ENCODE peak calls at places on chromosomes 3 and 15, in eight cellular contexts. Z is fibroblast of pulmonary artery, S is right lobe of liver, T is cardiac fibroblast, O is endodermal cell, R is pancreas, H is GM12865, F is cardiac muscle cell. B is an unnamed sample.

GRCh38 chr3:9497821-9498565 is 55.6 kb downstream of the LHFPL4 start:
- DNase-seq in Z (no peak), S (no peak), T (peak), O (no peak), R (no peak), H (no peak), F (no peak), B (no peak)

GRCh38 chr3:45443459-45443858 is 55.1 kb downstream of the LARS2 start:
- DNase-seq in Z (no peak), S (no peak), T (no peak), O (no peak), R (no peak), H (no peak), F (no peak), B (no peak)

GRCh38 chr15:48939686-48940085 is 24.0 kb downstream of the SHC4 start:
- DNase-seq in Z (peak), S (no peak), T (peak), O (no peak), R (no peak), H (no peak), F (no peak), B (no peak)

GRCh38 chr3:14137004-14137403 is 12.2 kb downstream of the TMEM43 start:
- DNase-seq in Z (no peak), S (no peak), T (no peak), O (no peak), R (no peak), H (no peak), F (peak), B (no peak)

GRCh38 chr15:31106495-31107300 is 5.2 kb upstream of the TRPM1 start:
- DNase-seq in Z (no peak), S (no peak), T (no peak), O (no peak), R (no peak), H (no peak), F (no peak), B (no peak)

GRCh38 chr15:77376770-77377169 is 43.1 kb downstream of the PEAK1 start:
- DNase-seq in Z (no peak), S (no peak), T (no peak), O (no peak), R (no peak), H (no peak), F (no peak), B (no peak)

GRCh38 chr3:52535411-52536111 is 844 bp upstream of the UQCC5 start:
- DNase-seq in Z (no peak), S (peak), T (no peak), O (no peak), R (peak), H (no peak), F (no peak), B (no peak)

GRCh38 chr15:57424628-57425405 is 48.5 kb downstream of the CGNL1 start:
- DNase-seq in Z (no peak), S (no peak), T (no peak), O (no peak), R (no peak), H (no peak), F (no peak), B (no peak)

GRCh38 chr15:74995779-74996765 is 709 bp downstream of the SCAMP5 start:
- DNase-seq in Z (no peak), S (no peak), T (no peak), O (peak), R (peak), H (no peak), F (peak), B (no peak)

GRCh38 chr15:57319226-57319918 is 56.9 kb upstream of the CGNL1 start:
- DNase-seq in Z (no peak), S (no peak), T (no peak), O (no peak), R (no peak), H (no peak), F (no peak), B (no peak)

GRCh38 chr3:124837730-124838186 is 49.4 kb downstream of the ITGB5 start:
- DNase-seq in Z (peak), S (peak), T (peak), O (peak), R (no peak), H (no peak), F (no peak), B (no peak)

GRCh38 chr3:148149556-148149955 is 548.1 kb upstream of the AGTR1 start:
- DNase-seq in Z (no peak), S (no peak), T (no peak), O (peak), R (no peak), H (no peak), F (no peak), B (no peak)

GRCh38 chr3:172568713-172569112 is 45.5 kb upstream of the TNFSF10 start:
- DNase-seq in Z (no peak), S (no peak), T (no peak), O (no peak), R (no peak), H (no peak), F (no peak), B (no peak)

GRCh38 chr3:43022111-43022510 is 43.0 kb downstream of the GASK1A start:
- DNase-seq in Z (no peak), S (no peak), T (no peak), O (no peak), R (no peak), H (no peak), F (no peak), B (no peak)

GRCh38 chr3:156859578-156859977 is 33.4 kb downstream of the LEKR1 start:
- DNase-seq in Z (no peak), S (no peak), T (no peak), O (no peak), R (no peak), H (peak), F (no peak), B (no peak)

GRCh38 chr15:64092075-64092820 is 1.4 kb downstream of the CIAO2A start:
- DNase-seq in Z (no peak), S (no peak), T (no peak), O (no peak), R (no peak), H (peak), F (no peak), B (no peak)

DNA sequence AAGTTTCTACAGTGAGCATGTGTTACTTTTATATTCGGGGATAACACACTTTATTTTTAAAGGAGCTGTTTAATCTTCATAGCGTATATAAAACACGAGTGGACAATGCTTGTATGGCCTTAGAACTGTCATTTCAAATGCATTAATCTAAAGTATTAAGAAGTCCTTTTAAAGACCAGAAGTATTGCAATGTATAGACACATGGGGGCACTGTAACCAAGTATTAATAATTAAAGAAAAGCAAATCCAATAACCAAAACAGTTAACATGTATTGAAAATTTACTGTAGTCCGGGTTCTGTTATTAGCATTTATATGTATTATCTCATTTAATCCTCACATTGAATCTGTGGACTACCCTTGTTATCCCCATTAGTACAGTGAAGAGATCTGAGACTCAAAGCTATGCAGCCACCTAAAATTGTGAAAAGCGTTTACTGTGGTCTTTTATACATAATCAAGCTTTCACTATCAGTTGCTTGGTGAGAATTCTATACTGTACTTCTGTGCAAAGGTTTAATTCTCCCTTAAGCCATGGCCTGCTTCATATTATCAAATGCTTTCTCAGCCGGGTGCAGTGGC is 10.1 kb downstream of the ARL14 start:
- DNase-seq in Z (peak), S (no peak), T (peak), O (no peak), R (no peak), H (peak), F (no peak), B (no peak)
- TF ChIP-seq CTCF in Z (peak), S (peak), T (peak), O (peak), R (no peak), H (peak), F (peak), B (peak)

DNA sequence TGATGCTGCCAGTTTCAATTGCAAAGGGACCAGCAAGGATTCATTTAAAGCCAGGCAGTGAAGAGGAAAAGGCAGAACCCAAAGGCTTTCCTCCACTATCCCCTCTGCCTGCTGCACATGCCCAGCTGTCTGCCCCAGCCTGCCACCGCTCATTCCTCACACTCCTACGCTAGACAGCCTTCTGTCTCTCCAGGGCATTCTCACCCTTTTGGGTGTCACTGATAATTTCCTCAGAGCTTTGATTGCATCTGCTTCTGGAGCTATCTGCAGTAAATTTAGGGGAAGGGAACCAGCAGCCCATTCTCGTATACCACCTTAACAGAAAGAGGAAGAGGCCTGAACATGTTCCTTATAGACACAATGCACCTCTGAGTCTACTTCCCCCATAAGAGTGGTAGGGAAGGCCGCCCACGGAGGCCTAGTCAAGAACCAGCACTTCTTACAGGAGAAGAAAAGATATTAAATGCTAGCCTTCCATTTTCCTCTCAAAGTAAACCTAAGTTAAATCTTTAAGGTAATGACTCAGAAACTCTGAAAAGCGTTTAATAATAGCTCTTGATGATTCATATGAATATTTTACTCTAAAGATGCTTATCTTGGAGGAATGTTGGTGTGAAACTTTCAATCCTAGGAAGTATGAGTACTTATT is 20.9 kb downstream of the NUDT16 start:
- DNase-seq in Z (peak), S (no peak), T (peak), O (no peak), R (no peak), H (no peak), F (no peak), B (no peak)
- H3K4me3 ChIP-seq in Z (no peak), S (no peak), T (no peak), O (no peak), R (no peak), H (no peak), F (no peak), B (no peak)

DNA sequence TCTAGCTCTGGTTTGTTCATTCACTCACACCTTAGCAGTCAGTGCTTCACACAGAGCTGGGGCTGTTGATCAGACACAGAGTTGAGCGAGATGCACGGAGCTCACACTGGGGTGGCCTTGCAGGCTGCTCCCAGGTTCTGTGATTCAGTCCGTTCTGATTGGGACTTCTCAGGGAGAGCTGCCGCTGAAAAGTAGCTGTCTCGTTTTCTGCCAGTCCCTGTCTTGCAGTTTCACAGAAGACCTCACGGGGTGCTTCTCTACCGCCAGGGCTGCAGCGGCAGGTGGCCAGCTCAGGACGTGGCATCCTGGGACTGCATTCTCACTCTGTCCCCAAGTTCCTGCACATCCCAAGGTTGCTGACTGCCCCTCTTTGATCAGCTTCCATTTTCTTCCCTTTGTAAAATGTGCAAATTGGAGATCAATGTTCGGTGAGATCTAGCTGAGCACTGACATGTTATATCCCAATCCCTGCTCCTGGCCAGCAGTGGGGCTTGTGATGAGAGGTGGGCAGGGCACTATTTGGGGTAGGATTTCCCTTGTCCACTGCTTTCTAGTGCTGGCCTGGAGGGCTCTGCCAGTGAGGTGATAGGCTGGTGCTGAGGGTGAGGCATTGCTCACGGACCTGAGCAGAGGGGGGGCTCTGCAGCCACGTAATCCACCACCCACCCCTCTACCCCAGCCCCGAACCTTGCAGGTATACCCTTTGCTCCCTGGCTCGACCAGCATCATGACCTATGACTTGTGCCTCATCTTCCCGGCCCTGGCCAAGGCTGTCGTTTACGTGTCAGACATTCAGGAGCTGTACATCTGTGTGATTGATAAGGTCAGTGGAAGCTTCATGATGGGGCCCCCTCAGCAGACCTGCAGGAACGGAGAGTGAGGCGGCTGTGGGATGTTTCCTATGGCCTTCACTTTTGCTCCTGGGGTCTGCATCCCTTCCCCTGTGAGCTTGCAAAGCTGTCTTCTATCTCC is 5.3 kb upstream of the TXNRD3 start:
- DNase-seq in Z (no peak), S (no peak), T (peak), O (peak), R (no peak), H (no peak), F (no peak), B (no peak)
- TF ChIP-seq CTCF in Z (peak), S (peak), T (peak), O (peak), R (no peak), H (no peak), F (peak), B (peak)

DNA sequence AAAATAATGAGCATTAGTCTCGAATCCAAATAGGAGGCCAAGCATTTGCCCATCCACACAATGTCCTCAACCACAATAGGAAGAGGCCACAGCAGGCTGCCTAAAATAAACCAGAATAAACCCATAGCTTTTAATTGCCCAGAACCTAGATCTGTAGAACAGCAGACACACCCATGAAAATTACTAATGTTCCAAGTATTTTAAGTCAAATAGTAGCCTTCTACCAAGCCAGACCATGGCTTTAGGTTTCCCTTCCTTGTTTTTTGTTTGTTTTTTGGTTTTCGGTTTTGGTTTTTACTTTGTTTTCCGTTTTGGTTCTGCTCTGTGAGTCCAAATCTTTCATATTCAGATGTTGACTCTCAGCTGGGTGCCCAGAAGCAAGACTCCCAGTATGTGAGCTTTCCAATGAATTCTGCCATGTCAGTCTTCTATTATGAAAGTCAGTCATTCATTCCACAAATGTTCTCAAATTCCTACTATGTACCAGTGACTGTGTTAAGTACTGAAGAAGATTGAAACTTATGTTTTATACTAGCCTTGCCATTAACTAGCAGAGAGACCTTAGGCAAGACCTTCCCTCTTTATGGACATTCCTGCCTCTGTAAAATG is 57.8 kb upstream of the BOC start:
- DNase-seq in Z (no peak), S (no peak), T (no peak), O (no peak), R (no peak), H (peak), F (no peak), B (peak)
- H3K4me3 ChIP-seq in Z (no peak), S (no peak), T (no peak), O (no peak), R (no peak), H (no peak), F (no peak), B (no peak)

GRCh38 chr3:189320511-189320910 is 148.7 kb downstream of the TPRG1 start:
- DNase-seq in Z (no peak), S (no peak), T (no peak), O (no peak), R (no peak), H (no peak), F (no peak), B (no peak)
- TF ChIP-seq CTCF in Z (no peak), S (no peak), T (no peak), O (no peak), R (no peak), H (no peak), F (no peak), B (no peak)

DNA sequence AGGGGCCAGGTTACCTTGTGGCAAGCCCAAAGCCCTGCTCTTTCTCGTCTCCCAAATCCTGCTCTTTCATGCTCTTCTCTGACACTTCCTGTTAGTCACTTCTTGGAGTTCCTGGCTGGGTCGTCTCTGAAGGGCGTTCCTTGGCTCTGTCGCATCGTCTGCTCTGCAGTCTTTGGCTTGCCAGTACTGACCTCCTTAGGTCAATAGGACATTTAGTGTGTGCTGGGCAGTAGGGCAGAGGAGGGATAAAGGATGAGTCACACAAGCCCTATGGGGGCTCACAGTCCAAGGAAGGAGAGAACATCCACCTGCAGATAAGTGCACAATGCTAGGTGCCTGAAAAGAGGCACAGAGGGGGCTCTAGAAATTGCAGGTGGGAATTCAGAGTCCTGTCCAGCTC is 87.5 kb downstream of the FAM43A start:
- DNase-seq in Z (peak), S (no peak), T (peak), O (peak), R (no peak), H (no peak), F (no peak), B (no peak)
- H3K4me3 ChIP-seq in Z (no peak), S (no peak), T (no peak), O (no peak), R (no peak), H (no peak), F (no peak), B (no peak)

GRCh38 chr3:28746990-28747389 is 398.4 kb upstream of the AZI2 start:
- DNase-seq in Z (no peak), S (no peak), T (no peak), O (no peak), R (no peak), H (no peak), F (no peak), B (no peak)
- TF ChIP-seq CTCF in Z (no peak), S (no peak), T (no peak), O (no peak), R (no peak), H (no peak), F (no peak), B (no peak)

DNA sequence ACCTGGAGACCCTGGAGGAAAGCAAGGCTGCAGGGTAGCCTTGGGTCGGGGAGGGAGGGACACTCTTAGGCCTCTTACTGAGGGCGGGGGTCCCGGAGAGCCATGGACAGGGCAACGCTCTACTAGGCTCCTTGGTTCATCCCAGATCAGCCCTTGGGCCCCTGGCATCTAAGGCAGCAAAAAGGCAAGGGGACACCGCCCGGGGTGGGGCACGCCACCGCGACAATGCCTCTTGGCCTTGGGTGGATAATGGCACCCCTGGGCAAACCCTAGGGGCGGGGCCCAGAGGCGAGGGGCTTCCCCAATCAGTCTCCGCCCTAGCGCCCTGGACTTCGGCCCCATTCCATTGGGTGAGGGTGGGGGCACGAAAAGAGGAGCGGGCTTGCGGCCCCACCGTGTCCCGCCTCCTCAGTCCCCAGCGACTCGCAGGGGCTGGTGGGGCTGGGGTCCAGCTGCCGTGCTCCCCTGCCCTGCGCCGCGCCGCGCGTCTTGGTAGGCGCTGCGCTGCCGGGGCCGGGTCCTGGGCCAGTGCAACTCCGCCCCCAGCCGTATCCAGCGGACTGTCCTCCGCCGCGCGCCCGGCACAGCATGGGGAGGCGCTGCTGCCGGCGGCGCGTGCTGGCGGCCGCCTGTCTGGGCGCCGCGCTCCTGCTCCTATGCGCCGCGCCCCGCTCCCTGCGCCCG is at the start of gene CHST13:
- DNase-seq in Z (peak), S (peak), T (peak), O (peak), R (peak), H (no peak), F (peak), B (no peak)
- H3K4me3 ChIP-seq in Z (no peak), S (peak), T (peak), O (peak), R (peak), H (no peak), F (peak), B (no peak)

DNA sequence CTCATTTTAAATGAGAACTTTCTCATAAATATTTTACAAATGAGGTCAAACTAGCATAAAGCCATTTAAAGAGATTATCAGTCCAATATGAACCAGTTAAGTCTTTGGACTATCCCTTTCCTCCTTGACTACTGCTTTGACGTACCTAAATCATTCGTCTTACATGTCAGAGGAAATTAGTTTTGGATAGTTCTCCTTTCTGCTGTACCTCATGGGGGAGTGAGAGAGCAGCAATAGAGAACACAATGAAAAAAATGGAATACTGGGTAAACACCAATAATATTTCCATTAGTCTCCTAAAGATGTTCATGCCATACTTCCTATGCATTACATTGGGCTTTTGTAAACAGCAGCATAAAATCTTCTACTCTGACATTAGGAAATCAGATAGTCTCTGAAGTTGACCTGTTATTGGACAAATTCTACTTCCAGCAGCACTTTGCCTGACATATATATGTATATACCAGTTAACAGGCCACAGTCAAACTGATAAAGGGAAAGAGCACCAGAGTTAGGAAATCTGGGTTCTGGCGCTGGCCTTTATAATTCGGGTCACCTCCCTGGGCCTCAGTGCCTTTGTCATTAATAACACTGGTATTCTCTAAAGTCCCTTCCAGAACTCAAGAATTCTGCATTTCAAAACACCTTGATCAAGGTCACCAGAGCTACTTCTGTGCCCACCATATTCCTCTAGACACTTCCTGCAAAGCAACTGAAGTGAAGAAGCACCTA is 26.8 kb downstream of the TIMMDC1 start:
- DNase-seq in Z (peak), S (no peak), T (peak), O (no peak), R (no peak), H (no peak), F (peak), B (no peak)
- TF ChIP-seq CTCF in Z (peak), S (peak), T (peak), O (peak), R (no peak), H (peak), F (peak), B (peak)